ENCODE peak calls at places on chromosomes 13 and 19, in four cellular contexts. F is stomach, S is fibroblast of pulmonary artery, L is Peyer's patch. B is an unnamed sample.

GRCh38 chr13:100229603-100230002 is 140.7 kb downstream of the PCCA start:
- DNase-seq in L (no peak), F (peak; percentile 41), S (no peak), B (no peak)

GRCh38 chr13:32205426-32206096 is 109.6 kb downstream of the ZAR1L start:
- DNase-seq in F (no peak), S (peak; percentile 70), L (no peak), B (peak; percentile 75)

GRCh38 chr13:104372128-104372527 is 1305.9 kb upstream of the SLC10A2 start:
- DNase-seq in S (peak; percentile 21), L (no peak), F (no peak), B (peak; percentile 4)

GRCh38 chr19:47438793-47439220 is 19.5 kb upstream of the MEIS3 start:
- DNase-seq in F (peak; percentile 36), S (no peak), L (no peak), B (no peak)

GRCh38 chr19:36686365-36687213 is 823 bp upstream of the ZNF567 start:
- DNase-seq in S (peak; percentile 14), F (no peak), L (no peak), B (peak; percentile 6)

GRCh38 chr19:7460562-7460966 is 28.3 kb downstream of the PEX11G start:
- DNase-seq in S (peak; percentile 30), F (no peak), L (no peak), B (peak; percentile 85)

GRCh38 chr13:106755542-106755941 is 187.6 kb upstream of the ARGLU1 start:
- DNase-seq in F (no peak), L (no peak), S (no peak), B (no peak)

GRCh38 chr13:113457510-113457909 is 4.2 kb upstream of the ADPRHL1 start:
- DNase-seq in L (no peak), F (no peak), S (no peak), B (no peak)

GRCh38 chr19:4730740-4731171 is 7.1 kb upstream of the DPP9 start:
- DNase-seq in S (no peak), L (peak; percentile 41), F (no peak), B (peak; percentile 23)

GRCh38 chr13:27854606-27855005 is 62.3 kb downstream of the GSX1 start:
- DNase-seq in L (no peak), S (no peak), F (no peak), B (no peak)

GRCh38 chr13:94384217-94384905 is 95.1 kb downstream of the DCT start:
- DNase-seq in S (no peak), L (no peak), F (no peak), B (no peak)

GRCh38 chr13:35892837-35893814 is 238.1 kb downstream of the DCLK1 start:
- DNase-seq in S (no peak), F (no peak), L (no peak), B (no peak)

GRCh38 chr13:67052550-67053237 is 177.4 kb downstream of the PCDH9 start:
- DNase-seq in F (no peak), L (no peak), S (no peak), B (no peak)

GRCh38 chr19:54523403-54523802 is 20.8 kb downstream of the LAIR2 start:
- DNase-seq in F (no peak), L (no peak), S (peak; percentile 11), B (peak; percentile 54)

GRCh38 chr19:16207490-16208025 is 9.8 kb downstream of the AP1M1 start:
- DNase-seq in S (no peak), F (no peak), L (no peak), B (no peak)

GRCh38 chr19:55086730-55087541 is 11.3 kb downstream of the EPS8L1 start:
- DNase-seq in F (peak; percentile 82), L (peak; percentile 71), S (peak; percentile 95), B (peak; percentile 96)

GRCh38 chr13:29621401-29621800 is 25.9 kb upstream of the SLC7A1 start:
- DNase-seq in S (no peak), F (no peak), L (no peak), B (no peak)

GRCh38 chr13:114124921-114125320 is 7.5 kb downstream of the RASA3 start:
- DNase-seq in F (no peak), S (peak; percentile 66), L (peak; percentile 51), B (peak; percentile 42)

GRCh38 chr19:5436948-5437306 is 18.3 kb upstream of the ZNRF4 start:
- DNase-seq in L (no peak), S (no peak), F (no peak), B (no peak)

GRCh38 chr13:107824636-107825035 is 390.7 kb downstream of the LIG4 start:
- DNase-seq in L (no peak), F (no peak), S (no peak), B (no peak)

GRCh38 chr19:48645652-48646191 is at the start of gene CA11:
- DNase-seq in S (no peak), F (no peak), L (no peak), B (no peak)

GRCh38 chr19:42468273-42468796 is 25.6 kb upstream of the CXCL17 start:
- DNase-seq in F (no peak), L (no peak), S (peak; percentile 67), B (peak; percentile 92)

GRCh38 chr13:99237981-99238662 is 20.1 kb downstream of the GPR18 start:
- DNase-seq in F (no peak), L (no peak), S (no peak), B (no peak)

GRCh38 chr13:98129059-98129741 is 13.7 kb upstream of the FARP1 start:
- DNase-seq in L (no peak), S (peak; percentile 23), F (no peak), B (peak; percentile 13)

GRCh38 chr19:45913874-45914830 is at the start of gene NANOS2:
- DNase-seq in L (no peak), S (peak; percentile 33), F (no peak), B (peak; percentile 21)

GRCh38 chr13:27450921-27451461 is 627 bp upstream of the MTIF3 start:
- DNase-seq in S (peak; percentile 49), F (peak; percentile 53), L (peak; percentile 43), B (peak; percentile 57)

GRCh38 chr13:48661112-48661511 is 7.4 kb downstream of the CYSLTR2 start:
- DNase-seq in L (no peak), S (no peak), F (no peak), B (no peak)

GRCh38 chr13:98313938-98314292 is 136.8 kb upstream of the RNF113B start:
- DNase-seq in F (peak; percentile 44), S (no peak), L (no peak), B (no peak)

GRCh38 chr19:31781542-31781941 is 432.3 kb upstream of the TSHZ3 start:
- DNase-seq in F (no peak), S (no peak), L (no peak), B (no peak)

GRCh38 chr19:31783592-31783991 is 434.4 kb upstream of the TSHZ3 start:
- DNase-seq in L (no peak), S (no peak), F (no peak), B (no peak)

DNA sequence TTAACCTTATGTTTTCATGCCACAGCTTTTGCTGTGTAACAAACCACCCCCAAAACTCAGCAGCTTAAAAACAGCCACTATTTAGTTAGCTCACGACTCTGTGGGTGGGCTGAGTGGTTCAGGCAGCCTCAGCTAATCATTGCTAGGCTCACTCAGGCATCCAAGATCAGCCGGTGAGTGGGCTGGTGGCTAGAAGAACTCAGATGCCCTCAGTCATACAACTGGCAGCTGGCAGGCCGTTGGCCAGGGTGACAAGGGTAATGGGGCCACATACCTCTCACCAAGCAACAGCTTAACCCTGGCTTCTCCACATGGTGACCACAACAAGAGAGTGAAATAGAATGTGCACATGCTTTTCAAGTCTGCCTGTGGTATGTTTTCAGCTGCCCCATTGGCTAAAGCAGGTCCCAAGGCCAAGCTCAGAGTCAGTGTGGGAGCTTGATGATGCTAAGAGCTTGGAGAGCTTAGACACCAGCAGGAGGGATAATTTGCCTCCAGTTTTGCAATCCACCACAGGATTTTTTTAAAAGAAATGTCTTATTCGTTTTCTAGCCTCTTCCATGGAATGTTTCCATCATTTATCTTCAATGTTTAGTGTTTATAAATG is 435.5 kb upstream of the TSHZ3 start:
- DNase-seq in F (no peak), L (no peak), S (no peak), B (no peak)
- TF ChIP-seq CTCF in F (no peak), L (no peak), S (no peak), B (no peak)

DNA sequence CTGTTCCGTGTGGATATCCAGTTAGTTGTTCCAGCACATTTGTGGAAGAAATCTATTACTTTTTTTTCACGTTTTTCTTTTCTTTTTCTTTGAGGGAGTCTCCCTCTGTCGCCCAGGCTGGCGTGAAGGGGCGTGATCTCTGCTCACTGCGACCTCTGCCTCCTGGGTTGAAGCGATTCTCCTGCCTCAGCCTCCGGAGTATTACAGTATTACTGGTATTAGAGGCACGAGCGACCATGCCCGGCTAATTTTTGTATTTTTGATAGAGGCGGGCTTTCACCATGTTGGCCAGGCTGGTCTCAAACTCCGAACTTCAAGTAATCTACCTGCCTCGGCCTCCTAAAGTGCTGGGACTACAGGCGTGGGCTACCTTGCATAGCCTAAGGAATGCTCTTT is 43.6 kb downstream of the ZNF611 start:
- DNase-seq in F (no peak), S (no peak), L (no peak), B (no peak)
- H3K4me3 ChIP-seq in F (peak overlapping the region; percentile 54), S (peak overlapping the region; percentile 88), L (no peak overlapping the region), B (no peak overlapping the region)

DNA sequence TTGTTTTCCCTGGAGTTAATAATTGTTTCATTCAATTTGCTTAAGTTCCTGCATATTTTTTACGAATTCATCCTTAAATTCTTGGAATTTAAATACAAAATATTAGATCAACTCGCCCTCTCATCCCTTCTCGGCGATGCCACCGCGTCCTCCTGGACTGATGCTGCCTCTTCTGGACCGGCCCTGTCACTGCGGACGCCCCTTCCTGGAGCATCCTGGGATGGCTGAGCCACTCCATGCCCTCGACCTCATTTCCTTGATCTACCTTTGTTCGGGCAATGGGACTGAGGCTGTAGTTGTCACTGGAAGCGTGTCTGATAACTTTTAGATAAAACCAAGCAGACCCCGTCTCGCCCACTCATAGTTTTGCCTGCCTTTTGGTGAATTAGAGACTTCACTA is 283.6 kb downstream of the TEX29 start:
- DNase-seq in F (no peak), S (no peak), L (no peak), B (no peak)
- TF ChIP-seq CTCF in F (no peak), S (no peak), L (no peak), B (no peak)

GRCh38 chr19:1063909-1064660 is 2.9 kb upstream of the ARHGAP45 start:
- DNase-seq in S (no peak), F (no peak), L (no peak), B (no peak)

GRCh38 chr19:1065606-1066109 is 1.3 kb upstream of the ARHGAP45 start:
- DNase-seq in S (no peak), L (no peak), F (no peak), B (no peak)

GRCh38 chr19:1066251-1066747 is 668 bp upstream of the ARHGAP45 start:
- DNase-seq in L (no peak), S (no peak), F (no peak), B (no peak)

GRCh38 chr19:1063030-1063908 is 3.7 kb upstream of the ARHGAP45 start:
- DNase-seq in L (no peak), S (no peak), F (no peak), B (no peak)

GRCh38 chr19:1064661-1065605 is 2.0 kb upstream of the ARHGAP45 start:
- DNase-seq in L (peak; percentile 68), S (peak; percentile 72), F (peak; percentile 81), B (peak; percentile 72)
- H3K4me3 ChIP-seq in L (no peak overlapping the region), S (no peak overlapping the region), F (no peak overlapping the region), B (no peak overlapping the region)

B was measured in cardiac fibroblast.